ENCODE peak calls at places on chromosomes 3 and 15, in nine cellular contexts. O, S, E, L, B, U, J, T and A are unnamed samples.
A peak's percentile ranks its signal among the peaks of the same experiment; 100 is the strongest.

GRCh38 chr3:45760878-45761711 is 35.2 kb downstream of the SLC6A20 start:
- DNase-seq in E (peak; percentile 22), B (no peak), L (no peak), J (peak; percentile 76), O (peak; percentile 51), U (peak; percentile 58), S (peak; percentile 64), T (no peak), A (no peak)

GRCh38 chr3:194136519-194137313 is 768 bp downstream of the HES1 start:
- DNase-seq in O (peak; percentile 72), T (no peak), L (peak; percentile 76), U (no peak), E (no peak), S (peak; percentile 61), J (peak; percentile 76), B (peak; percentile 79), A (no peak)

GRCh38 chr15:40096094-40096876 is 12.4 kb downstream of the BMF start:
- DNase-seq in O (no peak), L (no peak), S (no peak), U (no peak), E (no peak), T (no peak), J (no peak), B (no peak), A (no peak)

GRCh38 chr15:76987276-76987675 is 7.7 kb upstream of the PSTPIP1 start:
- DNase-seq in U (no peak), L (no peak), B (no peak), E (no peak), T (no peak), S (no peak), J (no peak), O (no peak), A (no peak)

GRCh38 chr3:141439589-141439988 is 47.2 kb upstream of the RASA2 start:
- DNase-seq in B (no peak), U (no peak), O (no peak), S (no peak), L (no peak), J (no peak), T (no peak), E (no peak), A (no peak)

GRCh38 chr3:129596194-129597086 is 10.0 kb downstream of the PLXND1 start:
- DNase-seq in T (peak; percentile 84), J (peak; percentile 65), O (peak; percentile 67), E (no peak), L (peak; percentile 92), U (peak; percentile 95), B (peak; percentile 88), S (no peak), A (peak; percentile 82)

GRCh38 chr3:189236352-189236751 is 64.6 kb downstream of the TPRG1 start:
- DNase-seq in J (no peak), E (no peak), O (no peak), T (no peak), S (no peak), B (no peak), L (no peak), U (no peak), A (no peak)

GRCh38 chr3:114650808-114651207 is 357.0 kb downstream of the TIGIT start:
- DNase-seq in U (no peak), O (no peak), T (no peak), S (no peak), L (no peak), E (no peak), B (no peak), J (no peak), A (no peak)

GRCh38 chr3:113035387-113035982 is 44.7 kb downstream of the GTPBP8 start:
- DNase-seq in T (no peak), U (no peak), E (peak; percentile 6), J (peak; percentile 77), O (peak; percentile 51), B (no peak), L (no peak), S (peak; percentile 72), A (no peak)

GRCh38 chr3:123914829-123915228 is 30.7 kb upstream of the MYLK start:
- DNase-seq in B (no peak), J (no peak), S (no peak), O (no peak), T (no peak), L (no peak), U (no peak), E (no peak), A (no peak)

GRCh38 chr3:71310595-71311319 is 272.8 kb downstream of the FOXP1 start:
- DNase-seq in L (no peak), O (no peak), U (no peak), J (peak; percentile 43), T (no peak), E (no peak), B (no peak), S (no peak), A (no peak)

GRCh38 chr3:187382609-187383151 is 14.5 kb downstream of the RTP4 start:
- DNase-seq in L (no peak), O (no peak), S (no peak), B (no peak), T (no peak), U (no peak), E (no peak), J (peak; percentile 16), A (no peak)

GRCh38 chr15:72318408-72318942 is 1.5 kb downstream of the CELF6 start:
- DNase-seq in U (no peak), O (no peak), L (no peak), T (no peak), E (no peak), B (no peak), J (no peak), S (no peak), A (no peak)
- H3K27ac ChIP-seq in U (no peak overlapping the region), O (no peak overlapping the region), L (no peak overlapping the region), T (no peak overlapping the region), E (no peak overlapping the region), B (no peak overlapping the region), J (no peak overlapping the region), S (no peak overlapping the region), A (no peak overlapping the region)

GRCh38 chr15:71114887-71115566 is at the start of gene THSD4:
- DNase-seq in S (peak; percentile 68), O (peak; percentile 76), B (peak; percentile 93), E (peak; percentile 29), J (peak; percentile 93), L (peak; percentile 71), U (peak; percentile 79), T (no peak), A (no peak)

GRCh38 chr15:71117906-71118305 is 2.6 kb downstream of the THSD4 start:
- DNase-seq in U (no peak), J (no peak), E (no peak), S (no peak), B (no peak), O (no peak), L (no peak), T (no peak), A (no peak)

GRCh38 chr15:71115567-71116351 is 488 bp downstream of the THSD4 start:
- DNase-seq in S (peak; percentile 59), U (peak; percentile 49), J (peak; percentile 75), B (peak; percentile 85), E (no peak), L (no peak), T (no peak), O (peak; percentile 72), A (no peak)

GRCh38 chr15:71116942-71117341 is 1.7 kb downstream of the THSD4 start:
- DNase-seq in J (no peak), L (no peak), O (peak; percentile 64), S (peak; percentile 44), T (no peak), B (no peak), U (no peak), E (no peak), A (no peak)

GRCh38 chr15:71116366-71116765 is 1.1 kb downstream of the THSD4 start:
- DNase-seq in U (no peak), O (peak; percentile 60), J (peak; percentile 28), B (no peak), L (no peak), T (no peak), E (no peak), S (peak; percentile 25), A (no peak)
- H3K27ac ChIP-seq in U (peak overlapping the region; percentile 83), O (peak overlapping the region; percentile 79), J (no peak overlapping the region), B (peak overlapping the region; percentile 78), L (no peak overlapping the region), T (no peak overlapping the region), E (no peak overlapping the region), S (peak overlapping the region; percentile 62), A (no peak overlapping the region)

GRCh38 chr3:16086690-16087089 is 87.8 kb upstream of the GALNT15 start:
- DNase-seq in O (no peak), E (no peak), S (no peak), B (no peak), L (no peak), U (no peak), J (peak; percentile 5), T (no peak), A (no peak)

GRCh38 chr3:16085410-16085809 is 89.1 kb upstream of the GALNT15 start:
- DNase-seq in J (no peak), B (no peak), E (no peak), S (no peak), L (no peak), U (no peak), T (no peak), O (no peak), A (no peak)

GRCh38 chr3:16088496-16088895 is 86.0 kb upstream of the GALNT15 start:
- DNase-seq in T (no peak), E (no peak), L (no peak), O (no peak), U (no peak), S (no peak), B (no peak), J (no peak), A (no peak)

GRCh38 chr3:16084887-16085286 is 89.6 kb upstream of the GALNT15 start:
- DNase-seq in J (no peak), B (no peak), L (no peak), E (no peak), O (no peak), U (no peak), T (no peak), S (no peak), A (no peak)

DNA sequence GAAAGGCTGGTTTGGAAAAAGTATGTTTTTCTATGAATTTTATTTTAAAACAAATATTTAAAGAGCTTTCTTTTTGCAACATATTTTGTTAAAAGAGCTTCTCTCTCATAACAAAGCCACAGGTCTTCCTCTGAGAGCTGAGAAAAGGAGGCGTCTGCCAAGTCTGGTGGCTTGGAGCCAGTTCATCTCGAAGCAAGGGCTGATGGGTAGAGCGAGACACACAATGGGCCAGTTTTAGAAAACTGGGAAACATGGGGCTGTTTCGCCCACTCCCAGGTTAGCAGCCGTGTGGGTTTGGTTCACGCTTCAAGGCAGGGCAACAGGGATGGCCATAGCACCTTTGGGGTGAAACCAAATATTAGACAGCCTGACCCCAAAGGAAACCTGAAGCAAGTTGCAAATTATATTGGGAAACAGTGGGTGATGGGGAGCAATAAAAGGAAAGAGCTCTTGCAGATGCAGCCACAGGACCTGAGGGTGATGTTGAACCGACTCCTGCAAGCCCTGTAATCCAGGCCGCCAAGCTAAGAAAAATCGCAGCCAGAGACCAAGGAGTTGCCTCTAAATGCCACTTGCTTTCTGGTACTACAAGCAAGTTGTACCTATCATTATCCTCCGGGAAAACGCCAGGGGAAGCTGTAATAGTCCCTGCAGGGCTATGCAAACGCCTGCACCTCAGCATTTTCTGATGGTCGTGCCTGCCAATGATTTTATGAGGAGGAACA is 88.4 kb upstream of the GALNT15 start:
- DNase-seq in O (no peak), L (no peak), B (no peak), T (peak; percentile 86), J (no peak), E (no peak), S (no peak), U (peak; percentile 77), A (peak; percentile 70)
- H3K27ac ChIP-seq in O (no peak overlapping the region), L (no peak overlapping the region), B (peak overlapping the region; percentile 8), T (peak overlapping the region; percentile 89), J (no peak overlapping the region), E (no peak overlapping the region), S (no peak overlapping the region), U (peak overlapping the region; percentile 56), A (peak overlapping the region; percentile 95)

GRCh38 chr3:46948830-46949671 is 27.5 kb downstream of the CCDC12 start:
- DNase-seq in T (no peak), B (peak; percentile 76), O (peak; percentile 78), U (no peak), J (no peak), L (no peak), E (no peak), S (peak; percentile 92), A (no peak)
- H3K27ac ChIP-seq in T (no peak overlapping the region), B (peak overlapping the region; percentile 75), O (peak overlapping the region; percentile 86), U (peak overlapping the region; percentile 45), J (no peak overlapping the region), L (peak overlapping the region; percentile 89), E (peak overlapping the region; percentile 64), S (peak overlapping the region; percentile 98), A (peak overlapping the region; percentile 73)